ENCODE peak calls at places on chromosome 2, in ten cellular contexts. H is breast epithelium, K is suprapubic skin, T is adrenal gland, G is sigmoid colon, Q is testis, C is prostate gland, B is esophagus squamous epithelium, M is thyroid gland, J is Peyer's patch. L is an unnamed sample. For H3K9me3, the result is how much of the 10 kb centered on the place peaks cover.

GRCh38 chr2:37324536-37324785 is 172 bp downstream of the PRKD3 start:
- DNase-seq in H (no peak), K (peak), T (peak), G (peak), Q (no peak), C (peak), B (peak), M (peak), J (peak), L (no peak)

GRCh38 chr2:102422910-102423309 is at the start of gene IL18RAP:
- DNase-seq in H (no peak), K (no peak), T (no peak), G (no peak), Q (no peak), C (no peak), B (no peak), M (no peak), J (no peak), L (no peak)

GRCh38 chr2:20424300-20425290 is 22.3 kb upstream of the RHOB start:
- DNase-seq in H (peak), K (no peak), T (peak), G (peak), Q (peak), C (no peak), B (peak), M (peak), J (peak), L (peak)

GRCh38 chr2:7704296-7704865 is 787.2 kb downstream of the RNF144A start:
- DNase-seq in H (no peak), K (no peak), T (no peak), G (no peak), Q (no peak), C (no peak), B (no peak), M (no peak), J (no peak), L (no peak)

GRCh38 chr2:240819404-240820013 is 510 bp downstream of the KIF1A start:
- DNase-seq in H (no peak), K (no peak), T (no peak), G (no peak), Q (no peak), C (no peak), B (no peak), M (no peak), J (no peak), L (peak)

GRCh38 chr2:145960479-145961163 is 1440.7 kb upstream of the ZEB2 start:
- DNase-seq in H (no peak), K (no peak), T (no peak), G (no peak), Q (no peak), C (no peak), B (no peak), M (no peak), J (no peak), L (no peak)

GRCh38 chr2:126660068-126660467 is 4.1 kb downstream of the GYPC start:
- DNase-seq in H (no peak), K (no peak), T (no peak), G (no peak), Q (no peak), C (no peak), B (no peak), M (no peak), J (no peak), L (no peak)

GRCh38 chr2:54914637-54915036 is 135.6 kb downstream of the RTN4 start:
- DNase-seq in H (no peak), K (no peak), T (no peak), G (no peak), Q (no peak), C (no peak), B (no peak), M (no peak), J (no peak), L (no peak)

GRCh38 chr2:37414470-37414949 is 70.1 kb downstream of the QPCT start:
- DNase-seq in H (no peak), K (no peak), T (peak), G (peak), Q (no peak), C (no peak), B (no peak), M (peak), J (no peak), L (no peak)

GRCh38 chr2:177740718-177741117 is 331.9 kb downstream of the PDE11A start:
- DNase-seq in H (no peak), K (no peak), T (peak), G (no peak), Q (peak), C (no peak), B (no peak), M (no peak), J (no peak), L (no peak)

GRCh38 chr2:207054521-207054920 is 111.2 kb downstream of the KLF7 start:
- DNase-seq in H (no peak), K (no peak), T (no peak), G (no peak), Q (no peak), C (no peak), B (no peak), M (no peak), J (no peak), L (no peak)

GRCh38 chr2:235719146-235719942 is 225.5 kb downstream of the AGAP1 start:
- DNase-seq in H (no peak), K (no peak), T (no peak), G (no peak), Q (no peak), C (no peak), B (no peak), M (no peak), J (no peak), L (no peak)

GRCh38 chr2:111175615-111176014 is 54.9 kb downstream of the BCL2L11 start:
- DNase-seq in H (no peak), K (no peak), T (no peak), G (no peak), Q (no peak), C (no peak), B (no peak), M (no peak), J (no peak), L (no peak)

GRCh38 chr2:20188851-20189250 is 36.1 kb downstream of the SDC1 start:
- DNase-seq in H (no peak), K (no peak), T (no peak), G (no peak), Q (no peak), C (no peak), B (no peak), M (peak), J (no peak), L (no peak)

GRCh38 chr2:109176928-109177327 is 47.9 kb downstream of the SH3RF3 start:
- DNase-seq in H (no peak), K (no peak), T (no peak), G (no peak), Q (no peak), C (no peak), B (no peak), M (no peak), J (no peak), L (no peak)

GRCh38 chr2:151417650-151418049 is 7.9 kb downstream of the RIF1 start:
- DNase-seq in H (no peak), K (no peak), T (no peak), G (no peak), Q (no peak), C (no peak), B (no peak), M (no peak), J (no peak), L (no peak)

GRCh38 chr2:158395166-158395565 is 61.4 kb downstream of the CCDC148 start:
- DNase-seq in H (no peak), K (no peak), T (no peak), G (no peak), Q (no peak), C (no peak), B (no peak), M (no peak), J (no peak), L (peak)

GRCh38 chr2:197982565-197982964 is 178.2 kb downstream of the PLCL1 start:
- DNase-seq in H (no peak), K (no peak), T (no peak), G (no peak), Q (no peak), C (no peak), B (no peak), M (no peak), J (no peak), L (no peak)

GRCh38 chr2:110714824-110715223 is 17.5 kb upstream of the ACOXL start:
- DNase-seq in H (no peak), K (no peak), T (no peak), G (no peak), Q (no peak), C (peak), B (no peak), M (no peak), J (no peak), L (no peak)

DNA sequence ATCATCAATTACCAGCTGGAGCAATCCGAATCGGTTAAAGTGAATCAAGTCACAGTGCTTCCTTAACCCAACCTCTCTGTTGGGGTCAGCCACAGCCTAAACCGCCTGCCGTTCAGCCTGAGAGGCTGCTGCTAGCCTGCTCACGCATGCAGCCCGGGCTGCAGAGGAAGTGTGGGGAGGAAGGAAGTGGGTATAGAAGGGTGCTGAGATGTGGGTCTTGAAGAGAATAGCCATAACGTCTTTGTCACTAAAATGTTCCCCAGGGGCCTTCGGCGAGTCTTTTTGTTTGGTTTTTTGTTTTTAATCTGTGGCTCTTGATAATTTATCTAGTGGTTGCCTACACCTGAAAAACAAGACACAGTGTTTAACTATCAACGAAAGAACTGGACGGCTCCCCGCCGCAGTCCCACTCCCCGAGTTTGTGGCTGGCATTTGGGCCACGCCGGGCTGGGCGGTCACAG is 496 bp upstream of the ITGA4 start:
- DNase-seq in H (peak), K (peak), T (peak), G (peak), Q (peak), C (no peak), B (peak), M (peak), J (peak), L (peak)
- TF ChIP-seq POLR2A in H (no peak), K (no peak), T (no peak), G (no peak), Q (no peak), C (no peak), B (no peak), M (no peak), J (no peak), L (no peak)

GRCh38 chr2:33678447-33678846 is 79.3 kb upstream of the FAM98A start:
- DNase-seq in H (no peak), K (no peak), T (no peak), G (no peak), Q (no peak), C (no peak), B (no peak), M (no peak), J (no peak), L (no peak)

GRCh38 chr2:33680906-33681305 is 81.8 kb upstream of the FAM98A start:
- DNase-seq in H (no peak), K (no peak), T (no peak), G (no peak), Q (no peak), C (no peak), B (no peak), M (no peak), J (no peak), L (no peak)

GRCh38 chr2:33681333-33681732 is 82.2 kb upstream of the FAM98A start:
- DNase-seq in H (no peak), K (no peak), T (no peak), G (no peak), Q (no peak), C (no peak), B (no peak), M (no peak), J (no peak), L (no peak)
- TF ChIP-seq CTCF in H (no peak), K (no peak), T (no peak), G (no peak), Q (no peak), C (peak), B (no peak), M (no peak), J (no peak), L (no peak)

DNA sequence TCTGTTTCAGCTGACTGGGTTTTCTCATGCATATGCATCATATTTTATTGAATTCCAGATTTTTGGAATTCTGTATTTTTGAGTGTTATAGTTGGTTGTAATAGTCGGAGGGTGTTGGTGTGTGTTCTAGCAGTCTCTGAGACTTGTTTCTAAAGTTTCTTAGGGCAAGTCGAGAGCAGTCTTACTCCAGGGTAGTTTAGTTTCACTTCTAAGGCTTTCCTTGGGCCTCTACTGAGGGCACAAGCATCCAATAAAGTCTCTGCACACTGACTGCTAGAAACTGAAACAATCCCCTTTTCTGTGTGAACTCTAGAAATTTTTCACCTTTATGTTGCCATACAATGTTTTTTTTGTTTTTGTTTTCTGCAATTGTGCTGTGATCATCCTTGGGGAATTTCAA is 663.7 kb upstream of the LRATD1 start:
- DNase-seq in H (no peak), K (no peak), T (no peak), G (no peak), Q (no peak), C (no peak), B (no peak), M (no peak), J (no peak), L (no peak)
- H3K9me3 ChIP-seq in H (under half), K (under half), T (under half), G (under half), Q (under half), C (under half), B (under half), M (under half), J (under half), L (under half)

GRCh38 chr2:216413882-216414281 is 1.6 kb downstream of the SMARCAL1 start:
- DNase-seq in H (no peak), K (no peak), T (peak), G (no peak), Q (no peak), C (no peak), B (no peak), M (no peak), J (no peak), L (no peak)

GRCh38 chr2:216408426-216409315 is 3.6 kb upstream of the SMARCAL1 start:
- DNase-seq in H (no peak), K (no peak), T (no peak), G (no peak), Q (no peak), C (no peak), B (no peak), M (no peak), J (no peak), L (no peak)

GRCh38 chr2:216410550-216410949 is 1.7 kb upstream of the SMARCAL1 start:
- DNase-seq in H (no peak), K (no peak), T (no peak), G (no peak), Q (no peak), C (no peak), B (no peak), M (no peak), J (no peak), L (no peak)

GRCh38 chr2:216414772-216415319 is 2.6 kb downstream of the SMARCAL1 start:
- DNase-seq in H (no peak), K (no peak), T (no peak), G (no peak), Q (no peak), C (no peak), B (no peak), M (no peak), J (no peak), L (no peak)

DNA sequence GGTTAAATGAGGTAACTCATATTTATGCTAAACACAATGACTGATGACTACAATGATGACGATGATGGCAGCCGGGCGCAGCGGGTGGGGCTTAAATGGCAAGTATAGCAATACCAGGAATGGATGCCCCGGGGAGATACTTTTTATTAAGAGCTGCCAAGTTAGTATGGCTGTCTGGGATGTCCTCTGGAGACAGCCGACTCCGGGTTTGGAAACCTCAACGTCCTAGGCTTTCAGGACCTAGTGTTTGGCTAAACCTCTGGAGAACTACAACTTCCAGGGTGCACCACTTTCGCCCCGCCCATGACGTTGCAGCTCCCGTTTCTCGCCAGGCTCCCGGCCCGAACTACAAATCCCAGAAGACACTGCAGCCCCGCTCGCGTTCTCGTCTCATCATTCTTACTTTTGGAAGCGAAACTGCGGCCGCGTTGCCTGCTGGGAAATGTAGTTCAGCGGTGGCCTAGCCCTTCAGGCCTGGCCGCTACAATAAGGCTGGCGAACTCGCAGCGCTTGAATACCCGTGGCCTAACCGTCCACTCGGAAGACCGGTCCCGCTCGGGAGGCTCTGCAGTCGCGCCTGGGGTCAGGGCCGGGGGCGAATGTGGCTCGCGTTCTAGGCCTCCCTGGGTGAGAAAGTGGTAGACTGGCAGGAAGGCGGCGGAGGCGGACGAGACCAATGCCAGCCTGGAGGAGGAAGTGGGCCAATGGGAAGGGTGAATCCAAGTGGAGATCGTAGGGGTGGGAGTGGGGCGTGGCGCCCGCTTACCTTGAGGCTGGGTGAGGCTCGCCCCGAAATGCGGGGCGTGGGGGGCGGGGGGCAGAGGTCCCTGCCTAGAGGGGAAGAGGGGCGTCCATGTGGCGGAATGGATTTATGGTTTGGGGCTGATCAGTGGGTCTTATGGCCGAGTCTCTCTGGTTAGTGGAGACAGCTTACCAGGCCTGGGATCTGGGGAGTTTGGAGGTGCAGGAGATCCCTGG is at the start of gene SMARCAL1:
- DNase-seq in H (peak), K (peak), T (peak), G (peak), Q (peak), C (peak), B (peak), M (peak), J (peak), L (peak)
- TF ChIP-seq POLR2A in H (peak), K (no peak), T (peak), G (no peak), Q (no peak), C (peak), B (peak), M (no peak), J (no peak), L (peak)

GRCh38 chr2:1051075-1051474 is 100.4 kb downstream of the SNTG2 start:
- DNase-seq in H (no peak), K (no peak), T (no peak), G (no peak), Q (no peak), C (no peak), B (no peak), M (no peak), J (no peak), L (no peak)
- TF ChIP-seq CTCF in H (no peak), K (no peak), T (no peak), G (no peak), Q (no peak), C (no peak), B (no peak), M (no peak), J (no peak), L (no peak)

GRCh38 chr2:150266931-150267330 is 220.5 kb downstream of the RND3 start:
- DNase-seq in H (no peak), K (no peak), T (no peak), G (no peak), Q (no peak), C (no peak), B (no peak), M (no peak), J (no peak), L (no peak)

GRCh38 chr2:150267651-150268415 is 219.6 kb downstream of the RND3 start:
- DNase-seq in H (no peak), K (no peak), T (no peak), G (no peak), Q (no peak), C (no peak), B (no peak), M (no peak), J (no peak), L (no peak)

GRCh38 chr2:150259746-150260145 is 227.7 kb downstream of the RND3 start:
- DNase-seq in H (no peak), K (no peak), T (no peak), G (no peak), Q (no peak), C (no peak), B (no peak), M (no peak), J (no peak), L (no peak)

GRCh38 chr2:150261691-150262090 is 225.8 kb downstream of the RND3 start:
- DNase-seq in H (no peak), K (no peak), T (no peak), G (no peak), Q (no peak), C (no peak), B (no peak), M (no peak), J (no peak), L (no peak)

DNA sequence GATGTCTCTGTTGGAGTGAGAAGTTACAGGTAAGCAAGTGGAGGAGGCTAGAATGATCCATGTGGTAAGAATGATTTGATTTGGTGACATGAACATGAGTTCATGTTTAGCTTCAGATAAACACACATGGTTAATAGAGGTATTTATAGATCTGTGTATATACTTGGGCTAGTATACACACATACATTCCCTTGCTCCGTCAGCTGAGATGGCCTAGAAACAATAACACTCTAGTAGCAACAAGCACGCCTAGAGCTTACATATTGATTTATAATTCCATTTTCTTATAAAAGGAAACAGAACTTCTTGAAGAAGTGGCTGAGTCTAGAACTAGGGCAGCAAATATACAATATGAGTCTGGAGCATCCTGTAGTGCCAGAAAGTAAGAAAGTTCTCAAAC is 223.0 kb downstream of the RND3 start:
- DNase-seq in H (no peak), K (no peak), T (no peak), G (no peak), Q (no peak), C (no peak), B (no peak), M (no peak), J (no peak), L (no peak)
- H3K9me3 ChIP-seq in H (under half), K (under half), T (under half), G (under half), Q (under half), C (under half), B (under half), M (under half), J (under half), L (under half)

DNA sequence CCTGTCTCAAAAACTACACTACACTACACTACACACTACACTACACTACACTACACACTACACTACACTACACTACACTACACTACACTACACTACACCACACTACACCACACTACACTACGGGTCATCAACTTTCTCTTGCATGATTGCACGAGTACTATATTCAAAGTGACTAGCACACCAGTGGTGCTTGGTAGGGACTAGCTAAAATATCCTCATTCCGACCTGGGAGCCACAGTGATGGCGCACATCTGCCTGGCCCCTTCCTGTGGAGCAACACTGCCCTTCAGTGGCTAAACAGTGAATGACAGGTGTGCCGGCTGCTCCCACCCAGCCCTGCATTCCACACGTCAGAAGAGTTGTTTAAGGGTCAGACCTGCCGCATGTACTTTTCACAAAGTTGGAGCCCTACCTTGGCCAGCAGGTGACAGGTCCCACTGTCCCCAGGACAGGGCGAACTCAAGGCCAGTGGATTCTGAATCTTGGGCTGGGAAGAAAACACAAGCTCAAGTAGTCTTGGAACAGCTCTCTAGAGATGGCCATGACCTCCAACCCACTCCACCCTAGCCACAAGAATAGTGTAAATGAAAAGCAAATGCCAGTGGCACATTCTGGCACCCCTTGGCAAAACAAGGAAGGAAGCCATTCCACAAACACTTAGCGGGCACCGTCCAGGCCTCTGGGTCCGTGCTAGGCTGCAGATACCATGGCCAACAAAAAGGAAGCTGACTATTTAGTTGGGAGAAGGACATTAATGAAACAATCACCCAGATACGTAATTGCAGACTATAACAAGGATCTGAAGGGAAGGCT is 79.7 kb upstream of the MSH2 start:
- DNase-seq in H (peak), K (peak), T (peak), G (peak), Q (peak), C (peak), B (peak), M (peak), J (peak), L (peak)
- TF ChIP-seq POLR2A in H (no peak), K (no peak), T (peak), G (no peak), Q (no peak), C (no peak), B (no peak), M (no peak), J (no peak), L (no peak)

L was measured in stomach.